ENCODE peak calls at places on chromosomes 12 and 14, in five cellular contexts. M is A549, S is DND-41, P is IMR-90, F is neural progenitor cell. T is an unnamed sample.
A peak's percentile ranks its signal among the peaks of the same experiment; 100 is the strongest.

GRCh38 chr14:93132472-93133065 is 16.8 kb upstream of the ITPK1 start:
- DNase-seq in F (peak; percentile 28), S (no peak), M (peak; percentile 59), P (peak; percentile 22), T (peak; percentile 8)

GRCh38 chr12:50401383-50402155 is 884 bp downstream of the LARP4 start:
- DNase-seq in S (no peak), M (no peak), P (peak; percentile 51), F (peak; percentile 59), T (peak; percentile 21)

GRCh38 chr12:61750604-61751003 is 509.6 kb upstream of the USP15 start:
- DNase-seq in F (no peak), S (no peak), M (no peak), P (no peak), T (no peak)

GRCh38 chr12:11543513-11544168 is 105.8 kb upstream of the ETV6 start:
- DNase-seq in F (no peak), S (no peak), M (no peak), P (peak; percentile 25), T (no peak)

GRCh38 chr14:93207468-93208308 is 632 bp downstream of the UBR7 start:
- DNase-seq in S (peak; percentile 66), P (peak; percentile 64), M (peak; percentile 81), F (peak; percentile 79), T (no peak)

GRCh38 chr14:23544511-23545447 is 6.8 kb downstream of the ZFHX2 start:
- DNase-seq in F (peak; percentile 81), P (no peak), S (no peak), M (no peak), T (no peak)

GRCh38 chr12:26938660-26939185 is 453 bp downstream of the FGFR1OP2 start:
- DNase-seq in F (no peak), S (no peak), P (no peak), M (peak; percentile 23), T (peak; percentile 37)

GRCh38 chr12:46177842-46178608 is 90.8 kb downstream of the SLC38A1 start:
- DNase-seq in F (no peak), M (no peak), P (no peak), S (peak; percentile 18), T (peak; percentile 32)

GRCh38 chr12:116431677-116432300 is 127.4 kb upstream of the MAP1LC3B2 start:
- DNase-seq in F (no peak), M (no peak), P (no peak), S (no peak), T (no peak)

GRCh38 chr14:105311838-105312237 is 2.7 kb upstream of the PACS2 start:
- DNase-seq in P (no peak), S (no peak), F (peak; percentile 56), M (no peak), T (no peak)

GRCh38 chr12:122085571-122085970 is 7.0 kb downstream of the MLXIP start:
- DNase-seq in S (no peak), M (no peak), F (no peak), P (no peak), T (no peak)

GRCh38 chr12:11609045-11609444 is 40.4 kb upstream of the ETV6 start:
- DNase-seq in F (no peak), M (no peak), S (no peak), P (no peak), T (no peak)

GRCh38 chr12:119328111-119328510 is 6.4 kb upstream of the CCDC60 start:
- DNase-seq in M (peak; percentile 12), S (peak; percentile 9), F (peak; percentile 63), P (no peak), T (no peak)

GRCh38 chr12:124530637-124531263 is 36.7 kb downstream of the NCOR2 start:
- DNase-seq in P (no peak), F (no peak), M (no peak), S (no peak), T (no peak)

GRCh38 chr14:21525571-21525970 is 575 bp downstream of the SALL2 start:
- DNase-seq in P (peak; percentile 20), F (peak; percentile 59), M (no peak), S (peak; percentile 16), T (no peak)

GRCh38 chr12:119699199-119699765 is 31.3 kb downstream of the PRKAB1 start:
- DNase-seq in F (no peak), S (no peak), M (no peak), P (no peak), T (no peak)

GRCh38 chr12:1606021-1606622 is 11.7 kb upstream of the FBXL14 start:
- DNase-seq in S (no peak), F (no peak), P (peak; percentile 84), M (peak; percentile 80), T (no peak)

GRCh38 chr12:50742776-50743175 is 21.1 kb upstream of the ATF1 start:
- DNase-seq in S (no peak), M (no peak), P (no peak), F (no peak), T (no peak)

GRCh38 chr12:24012528-24012927 is 63.1 kb upstream of the SOX5 start:
- DNase-seq in S (no peak), M (no peak), P (peak; percentile 23), F (no peak), T (no peak)

GRCh38 chr14:58815781-58816297 is 178.1 kb downstream of the DACT1 start:
- DNase-seq in S (no peak), F (no peak), P (no peak), M (no peak), T (no peak)

GRCh38 chr12:118704517-118704916 is 276.8 kb upstream of the SRRM4 start:
- DNase-seq in S (no peak), M (no peak), P (no peak), F (peak; percentile 16), T (no peak)

GRCh38 chr12:8834230-8834629 is 11.8 kb downstream of the A2ML1 start:
- DNase-seq in P (no peak), S (no peak), F (no peak), M (no peak), T (no peak)

GRCh38 chr12:132633901-132634300 is 15.3 kb downstream of the P2RX2 start:
- DNase-seq in S (no peak), F (no peak), M (no peak), P (no peak), T (no peak)

GRCh38 chr12:72522411-72522810 is 250.2 kb downstream of the TRHDE start:
- DNase-seq in F (no peak), P (peak; percentile 50), S (no peak), M (no peak), T (no peak)

GRCh38 chr12:99935608-99936007 is 49.1 kb downstream of the ANKS1B start:
- DNase-seq in M (no peak), F (no peak), S (no peak), P (no peak), T (no peak)

GRCh38 chr12:109552971-109553370 is 20.3 kb downstream of the MMAB start:
- DNase-seq in F (no peak), P (no peak), M (no peak), S (no peak), T (no peak)

GRCh38 chr14:36582011-36582873 is at the start of gene NKX2-8:
- DNase-seq in P (no peak), S (no peak), F (peak; percentile 60), M (peak; percentile 49), T (no peak)

GRCh38 chr14:53127151-53127550 is 26.0 kb downstream of the DDHD1 start:
- DNase-seq in F (no peak), M (no peak), P (no peak), S (no peak), T (no peak)
- H3K4me2 ChIP-seq in F (no peak overlapping the region), M (no peak overlapping the region), P (peak overlapping the region; percentile 86), S (no peak overlapping the region), T (peak overlapping the region; percentile 70)

DNA sequence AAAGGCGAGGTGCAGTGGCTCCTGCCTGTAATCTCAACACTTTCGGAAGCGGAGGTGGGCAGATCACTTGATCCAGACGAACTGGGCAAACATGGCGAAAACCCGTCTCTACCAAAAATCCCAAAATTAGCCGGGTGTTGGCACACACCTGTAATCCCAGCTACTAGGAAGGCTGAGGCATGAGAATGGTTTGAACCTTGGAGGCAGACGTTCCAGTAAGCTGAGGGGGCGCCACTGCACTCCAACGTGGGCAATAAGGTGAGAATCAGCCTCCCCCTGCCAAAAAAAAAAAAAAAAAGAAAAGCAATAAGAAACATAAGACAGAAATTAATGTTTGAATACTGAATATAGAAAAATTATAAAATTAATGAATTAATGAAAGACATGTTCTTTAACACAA is 928.7 kb downstream of the LRFN5 start:
- DNase-seq in M (no peak), P (no peak), S (no peak), F (no peak), T (peak; percentile 42)
- H3K4me2 ChIP-seq in M (peak overlapping the region; percentile 61), P (no peak overlapping the region), S (no peak overlapping the region), F (no peak overlapping the region), T (peak overlapping the region; percentile 18)

DNA sequence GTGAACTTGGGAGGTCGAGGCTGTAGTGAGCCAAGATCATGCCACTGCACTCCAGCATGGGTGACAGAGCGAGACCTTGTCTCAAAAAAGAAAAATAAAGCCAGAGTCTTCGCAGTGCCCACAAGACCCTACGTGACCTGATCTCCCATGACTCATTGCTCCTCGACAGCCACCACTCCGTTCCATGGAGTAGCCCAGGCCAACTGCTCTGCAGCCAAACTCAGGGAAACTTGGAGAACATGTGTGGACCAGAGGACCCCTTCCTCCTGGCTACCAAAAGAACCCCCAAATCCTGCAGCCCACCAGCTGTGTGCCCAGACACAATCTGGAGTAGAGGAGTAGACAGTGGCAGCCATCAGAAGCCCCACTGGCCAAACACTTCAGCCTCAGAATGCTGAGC is 32.1 kb upstream of the PPP2R5C start:
- DNase-seq in M (no peak), F (no peak), P (no peak), S (no peak), T (no peak)
- H3K4me2 ChIP-seq in M (no peak overlapping the region), F (no peak overlapping the region), P (no peak overlapping the region), S (no peak overlapping the region), T (no peak overlapping the region)

DNA sequence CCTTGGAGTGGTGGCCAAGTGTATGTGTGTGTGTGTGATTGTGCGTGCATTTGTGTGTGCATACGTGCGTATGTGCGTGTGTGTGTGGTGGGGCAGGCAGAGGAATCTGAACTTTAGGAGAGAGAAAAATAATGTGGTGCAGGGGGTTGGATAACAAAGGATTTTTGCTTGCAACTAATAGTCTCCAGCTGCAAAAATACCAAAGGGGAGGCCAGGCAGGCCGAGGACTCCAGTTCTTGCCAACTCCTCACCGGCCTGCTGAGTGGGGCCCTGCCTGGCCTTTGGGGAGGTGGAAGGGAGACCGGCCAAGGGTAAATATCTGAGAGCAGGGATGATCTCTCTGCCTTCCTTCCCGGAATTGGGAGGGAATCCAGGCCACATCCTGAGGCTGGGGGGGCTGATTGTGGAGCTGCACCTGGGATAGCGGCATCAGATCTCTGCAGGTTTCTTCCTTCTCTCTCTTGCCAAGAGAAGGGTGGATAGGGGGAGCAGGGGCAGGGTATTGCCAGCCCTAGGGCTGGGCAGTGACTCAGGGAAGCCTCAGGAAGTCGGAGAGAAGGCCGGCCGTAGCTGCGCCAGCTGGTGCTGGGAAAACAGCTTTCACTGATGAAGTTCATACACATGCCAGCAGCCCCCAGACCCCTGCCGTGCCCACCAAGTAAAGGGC is 4.5 kb upstream of the LRP1-AS start:
- DNase-seq in P (peak; percentile 74), S (no peak), M (no peak), F (no peak), T (no peak)
- H3K4me2 ChIP-seq in P (peak overlapping the region; percentile 48), S (no peak overlapping the region), M (no peak overlapping the region), F (no peak overlapping the region), T (no peak overlapping the region)

DNA sequence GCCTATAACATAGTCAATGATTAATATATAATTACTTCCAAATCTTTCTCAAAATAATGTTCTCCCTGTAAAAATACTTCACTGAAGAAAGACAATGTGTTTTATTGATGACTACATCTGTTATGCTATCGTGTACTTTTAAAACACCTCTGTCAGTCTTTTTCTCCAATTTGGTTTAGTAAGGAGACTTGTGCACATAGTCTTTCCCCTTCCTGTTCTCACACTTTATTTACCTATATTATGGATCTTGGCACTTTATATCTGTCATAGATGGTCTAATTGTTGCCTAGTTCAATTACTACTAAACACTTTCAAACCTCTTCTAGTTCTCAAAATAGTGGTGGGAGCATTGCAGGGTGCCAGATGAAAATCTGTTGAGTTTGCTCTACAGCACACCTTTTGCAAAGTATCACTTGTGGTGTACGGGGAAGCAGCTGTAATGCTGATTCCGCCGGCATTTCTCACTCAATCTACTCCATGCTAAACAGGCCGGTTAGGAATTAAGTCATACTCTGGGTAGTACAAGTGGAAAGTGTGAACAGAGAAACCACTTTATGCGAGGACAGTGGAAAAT is 1.1 kb upstream of the INSM2 start:
- DNase-seq in S (no peak), F (no peak), P (no peak), M (no peak), T (no peak)
- H3K4me2 ChIP-seq in S (no peak overlapping the region), F (peak overlapping the region; percentile 98), P (peak overlapping the region; percentile 97), M (peak overlapping the region; percentile 96), T (peak overlapping the region; percentile 81)